ENCODE peak calls at places on chromosomes 3 and 15, in five cellular contexts. One of them, this sample, is unnamed.

GRCh38 chr15:96166223-96167200 is 164.0 kb upstream of the NR2F2 start:
- DNase-seq in RCC 7860: no peak
- DNase-seq in activated T-cell treated with anti-CD3 and anti-CD28 coated beads, Interleukin-2, amount 50 U/mL, for 1 hour: no peak
- DNase-seq in NCI-H1092: no peak
- DNase-seq in choroid plexus epithelial cell: no peak
- DNase-seq in this sample: no peak

GRCh38 chr15:73631915-73632669 is 1.1 kb downstream of the NPTN start:
- DNase-seq in RCC 7860: no peak
- DNase-seq in activated T-cell treated with anti-CD3 and anti-CD28 coated beads, Interleukin-2, amount 50 U/mL, for 1 hour: no peak
- DNase-seq in NCI-H1092: peak; percentile 1
- DNase-seq in choroid plexus epithelial cell: peak; percentile 67
- DNase-seq in this sample: peak; percentile 52

GRCh38 chr3:161548301-161548700 is 51.7 kb downstream of the OTOL1 start:
- DNase-seq in RCC 7860: no peak
- DNase-seq in activated T-cell treated with anti-CD3 and anti-CD28 coated beads, Interleukin-2, amount 50 U/mL, for 1 hour: no peak
- DNase-seq in NCI-H1092: no peak
- DNase-seq in choroid plexus epithelial cell: peak; percentile 4
- DNase-seq in this sample: peak; percentile 48

GRCh38 chr15:67784057-67784781 is 41.1 kb upstream of the SKOR1 start:
- DNase-seq in RCC 7860: no peak
- DNase-seq in activated T-cell treated with anti-CD3 and anti-CD28 coated beads, Interleukin-2, amount 50 U/mL, for 1 hour: no peak
- DNase-seq in NCI-H1092: no peak
- DNase-seq in choroid plexus epithelial cell: no peak
- DNase-seq in this sample: no peak

GRCh38 chr3:11603628-11604027 is 40.1 kb downstream of the VGLL4 start:
- DNase-seq in RCC 7860: no peak
- DNase-seq in activated T-cell treated with anti-CD3 and anti-CD28 coated beads, Interleukin-2, amount 50 U/mL, for 1 hour: no peak
- DNase-seq in NCI-H1092: no peak
- DNase-seq in choroid plexus epithelial cell: peak; percentile 94
- DNase-seq in this sample: no peak

GRCh38 chr3:50442940-50443579 is 60.4 kb downstream of the CACNA2D2 start:
- DNase-seq in RCC 7860: no peak
- DNase-seq in activated T-cell treated with anti-CD3 and anti-CD28 coated beads, Interleukin-2, amount 50 U/mL, for 1 hour: no peak
- DNase-seq in NCI-H1092: peak; percentile 75
- DNase-seq in choroid plexus epithelial cell: no peak
- DNase-seq in this sample: no peak

GRCh38 chr3:63886843-63887242 is 23.2 kb downstream of the ATXN7 start:
- DNase-seq in RCC 7860: no peak
- DNase-seq in activated T-cell treated with anti-CD3 and anti-CD28 coated beads, Interleukin-2, amount 50 U/mL, for 1 hour: no peak
- DNase-seq in NCI-H1092: no peak
- DNase-seq in choroid plexus epithelial cell: peak; percentile 30
- DNase-seq in this sample: no peak

GRCh38 chr3:175951047-175951694 is 1092.0 kb downstream of the NAALADL2 start:
- DNase-seq in RCC 7860: no peak
- DNase-seq in activated T-cell treated with anti-CD3 and anti-CD28 coated beads, Interleukin-2, amount 50 U/mL, for 1 hour: no peak
- DNase-seq in NCI-H1092: no peak
- DNase-seq in choroid plexus epithelial cell: no peak
- DNase-seq in this sample: no peak

GRCh38 chr3:43523454-43524053 is 98.3 kb downstream of the ANO10 start:
- DNase-seq in RCC 7860: no peak
- DNase-seq in activated T-cell treated with anti-CD3 and anti-CD28 coated beads, Interleukin-2, amount 50 U/mL, for 1 hour: no peak
- DNase-seq in NCI-H1092: no peak
- DNase-seq in choroid plexus epithelial cell: peak; percentile 32
- DNase-seq in this sample: no peak

GRCh38 chr3:196942915-196943277 is 568 bp upstream of the NCBP2 start:
- DNase-seq in RCC 7860: peak; percentile 19
- DNase-seq in activated T-cell treated with anti-CD3 and anti-CD28 coated beads, Interleukin-2, amount 50 U/mL, for 1 hour: no peak
- DNase-seq in NCI-H1092: no peak
- DNase-seq in choroid plexus epithelial cell: no peak
- DNase-seq in this sample: peak; percentile 26

GRCh38 chr15:73082719-73083275 is 30.5 kb downstream of the NEO1 start:
- DNase-seq in RCC 7860: no peak
- DNase-seq in activated T-cell treated with anti-CD3 and anti-CD28 coated beads, Interleukin-2, amount 50 U/mL, for 1 hour: no peak
- DNase-seq in NCI-H1092: no peak
- DNase-seq in choroid plexus epithelial cell: peak; percentile 2
- DNase-seq in this sample: no peak

GRCh38 chr3:138509586-138509985 is 75.2 kb downstream of the ESYT3 start:
- DNase-seq in RCC 7860: peak; percentile 4
- DNase-seq in activated T-cell treated with anti-CD3 and anti-CD28 coated beads, Interleukin-2, amount 50 U/mL, for 1 hour: no peak
- DNase-seq in NCI-H1092: no peak
- DNase-seq in choroid plexus epithelial cell: peak; percentile 10
- DNase-seq in this sample: no peak

GRCh38 chr3:101936419-101937331 is 87.4 kb downstream of the NFKBIZ start:
- DNase-seq in RCC 7860: peak; percentile 95
- DNase-seq in activated T-cell treated with anti-CD3 and anti-CD28 coated beads, Interleukin-2, amount 50 U/mL, for 1 hour: peak; percentile 41
- DNase-seq in NCI-H1092: no peak
- DNase-seq in choroid plexus epithelial cell: peak; percentile 93
- DNase-seq in this sample: no peak

GRCh38 chr3:8970971-8971589 is 7.8 kb upstream of the RAD18 start:
- DNase-seq in RCC 7860: peak; percentile 30
- DNase-seq in activated T-cell treated with anti-CD3 and anti-CD28 coated beads, Interleukin-2, amount 50 U/mL, for 1 hour: peak; percentile 68
- DNase-seq in NCI-H1092: peak; percentile 17
- DNase-seq in choroid plexus epithelial cell: peak; percentile 80
- DNase-seq in this sample: peak; percentile 71

GRCh38 chr3:72903004-72903403 is 15.2 kb downstream of the GXYLT2 start:
- DNase-seq in RCC 7860: no peak
- DNase-seq in activated T-cell treated with anti-CD3 and anti-CD28 coated beads, Interleukin-2, amount 50 U/mL, for 1 hour: no peak
- DNase-seq in NCI-H1092: no peak
- DNase-seq in choroid plexus epithelial cell: peak; percentile 91
- DNase-seq in this sample: no peak

GRCh38 chr3:55190296-55190695 is 262.4 kb upstream of the LRTM1 start:
- DNase-seq in RCC 7860: no peak
- DNase-seq in activated T-cell treated with anti-CD3 and anti-CD28 coated beads, Interleukin-2, amount 50 U/mL, for 1 hour: no peak
- DNase-seq in NCI-H1092: no peak
- DNase-seq in choroid plexus epithelial cell: peak; percentile 78
- DNase-seq in this sample: no peak

GRCh38 chr3:131349946-131350347 is 31.6 kb upstream of the NUDT16 start:
- DNase-seq in RCC 7860: peak; percentile 64
- DNase-seq in activated T-cell treated with anti-CD3 and anti-CD28 coated beads, Interleukin-2, amount 50 U/mL, for 1 hour: no peak
- DNase-seq in NCI-H1092: no peak
- DNase-seq in choroid plexus epithelial cell: peak; percentile 83
- DNase-seq in this sample: no peak

GRCh38 chr3:133945696-133946095 is 50.0 kb upstream of the RAB6B start:
- DNase-seq in RCC 7860: no peak
- DNase-seq in activated T-cell treated with anti-CD3 and anti-CD28 coated beads, Interleukin-2, amount 50 U/mL, for 1 hour: no peak
- DNase-seq in NCI-H1092: no peak
- DNase-seq in choroid plexus epithelial cell: no peak
- DNase-seq in this sample: no peak

GRCh38 chr15:75891895-75892294 is 11.8 kb upstream of the FBXO22 start:
- DNase-seq in RCC 7860: peak; percentile 52
- DNase-seq in activated T-cell treated with anti-CD3 and anti-CD28 coated beads, Interleukin-2, amount 50 U/mL, for 1 hour: no peak
- DNase-seq in NCI-H1092: no peak
- DNase-seq in choroid plexus epithelial cell: peak; percentile 96
- DNase-seq in this sample: no peak

GRCh38 chr3:11818033-11818432 is 28.7 kb downstream of the TAMM41 start:
- DNase-seq in RCC 7860: no peak
- DNase-seq in activated T-cell treated with anti-CD3 and anti-CD28 coated beads, Interleukin-2, amount 50 U/mL, for 1 hour: no peak
- DNase-seq in NCI-H1092: no peak
- DNase-seq in choroid plexus epithelial cell: no peak
- DNase-seq in this sample: no peak

GRCh38 chr15:52295421-52295991 is at the start of gene MYO5C:
- DNase-seq in RCC 7860: no peak
- DNase-seq in activated T-cell treated with anti-CD3 and anti-CD28 coated beads, Interleukin-2, amount 50 U/mL, for 1 hour: no peak
- DNase-seq in NCI-H1092: peak; percentile 50
- DNase-seq in choroid plexus epithelial cell: no peak
- DNase-seq in this sample: peak; percentile 95

GRCh38 chr15:75230016-75230343 is 28.2 kb upstream of the GOLGA6C start:
- DNase-seq in RCC 7860: no peak
- DNase-seq in activated T-cell treated with anti-CD3 and anti-CD28 coated beads, Interleukin-2, amount 50 U/mL, for 1 hour: no peak
- DNase-seq in NCI-H1092: no peak
- DNase-seq in choroid plexus epithelial cell: no peak
- DNase-seq in this sample: no peak

GRCh38 chr15:57129064-57129463 is 210.6 kb downstream of the TCF12 start:
- DNase-seq in RCC 7860: no peak
- DNase-seq in activated T-cell treated with anti-CD3 and anti-CD28 coated beads, Interleukin-2, amount 50 U/mL, for 1 hour: no peak
- DNase-seq in NCI-H1092: no peak
- DNase-seq in choroid plexus epithelial cell: no peak
- DNase-seq in this sample: no peak

GRCh38 chr3:151067158-151067557 is 18.3 kb upstream of the MED12L start:
- DNase-seq in RCC 7860: no peak
- DNase-seq in activated T-cell treated with anti-CD3 and anti-CD28 coated beads, Interleukin-2, amount 50 U/mL, for 1 hour: no peak
- DNase-seq in NCI-H1092: no peak
- DNase-seq in choroid plexus epithelial cell: no peak
- DNase-seq in this sample: peak; percentile 79

GRCh38 chr15:91887321-91887720 is 33.8 kb downstream of the SLCO3A1 start:
- DNase-seq in RCC 7860: no peak
- DNase-seq in activated T-cell treated with anti-CD3 and anti-CD28 coated beads, Interleukin-2, amount 50 U/mL, for 1 hour: no peak
- DNase-seq in NCI-H1092: no peak
- DNase-seq in choroid plexus epithelial cell: no peak
- DNase-seq in this sample: no peak

GRCh38 chr15:96076350-96076749 is 254.2 kb upstream of the NR2F2 start:
- DNase-seq in RCC 7860: no peak
- DNase-seq in activated T-cell treated with anti-CD3 and anti-CD28 coated beads, Interleukin-2, amount 50 U/mL, for 1 hour: no peak
- DNase-seq in NCI-H1092: no peak
- DNase-seq in choroid plexus epithelial cell: no peak
- DNase-seq in this sample: no peak

GRCh38 chr3:197041875-197042488 is 12.4 kb upstream of the MELTF start:
- DNase-seq in RCC 7860: no peak
- DNase-seq in activated T-cell treated with anti-CD3 and anti-CD28 coated beads, Interleukin-2, amount 50 U/mL, for 1 hour: no peak
- DNase-seq in NCI-H1092: no peak
- DNase-seq in choroid plexus epithelial cell: peak; percentile 76
- DNase-seq in this sample: no peak

This sample was measured in GM23338.